ENCODE peak calls at places on chromosomes 16 and 17, in four cellular contexts. N, G, L and F are unnamed samples.

GRCh38 chr16:50761276-50761675 is 19.4 kb downstream of the CYLD start:
- DNase-seq in N (no peak), L (no peak), G (no peak), F (no peak)

GRCh38 chr17:53722407-53722806 is 100.3 kb upstream of the KIF2B start:
- DNase-seq in L (no peak), N (no peak), G (peak), F (no peak)

GRCh38 chr17:36481829-36482228 is 4.7 kb upstream of the ZNHIT3 start:
- DNase-seq in G (no peak), N (no peak), L (no peak), F (no peak)

GRCh38 chr16:23858496-23859062 is 22.8 kb downstream of the PRKCB start:
- DNase-seq in L (no peak), G (no peak), N (no peak), F (no peak)

GRCh38 chr16:84595052-84595481 is 22.8 kb downstream of the COTL1 start:
- DNase-seq in N (peak), L (no peak), G (no peak), F (no peak)

GRCh38 chr17:63555475-63556156 is 5.3 kb downstream of the DCAF7 start:
- DNase-seq in L (no peak), N (no peak), G (no peak), F (no peak)

GRCh38 chr17:17628388-17629008 is 37.0 kb upstream of the PEMT start:
- DNase-seq in L (no peak), G (no peak), N (peak), F (peak)

GRCh38 chr17:6936370-6937028 is 59.4 kb upstream of the ALOX12 start:
- DNase-seq in L (peak), N (peak), G (no peak), F (peak)

GRCh38 chr17:48636177-48637018 is 10.2 kb upstream of the HOXB9 start:
- DNase-seq in G (no peak), N (peak), L (peak), F (peak)

GRCh38 chr17:51909971-51910370 is 248.5 kb downstream of the CA10 start:
- DNase-seq in G (no peak), N (no peak), L (no peak), F (no peak)

GRCh38 chr16:11005611-11005975 is 61.2 kb downstream of the CLEC16A start:
- DNase-seq in G (no peak), L (no peak), N (no peak), F (no peak)

GRCh38 chr17:17073627-17074521 is 31.6 kb downstream of the MPRIP start:
- DNase-seq in G (peak), N (peak), L (no peak), F (no peak)

GRCh38 chr16:1914084-1914608 is 4.1 kb downstream of the HS3ST6 start:
- DNase-seq in G (no peak), N (peak), L (no peak), F (no peak)
- H3K27ac ChIP-seq in G (no peak), N (no peak), L (no peak), F (no peak)

DNA sequence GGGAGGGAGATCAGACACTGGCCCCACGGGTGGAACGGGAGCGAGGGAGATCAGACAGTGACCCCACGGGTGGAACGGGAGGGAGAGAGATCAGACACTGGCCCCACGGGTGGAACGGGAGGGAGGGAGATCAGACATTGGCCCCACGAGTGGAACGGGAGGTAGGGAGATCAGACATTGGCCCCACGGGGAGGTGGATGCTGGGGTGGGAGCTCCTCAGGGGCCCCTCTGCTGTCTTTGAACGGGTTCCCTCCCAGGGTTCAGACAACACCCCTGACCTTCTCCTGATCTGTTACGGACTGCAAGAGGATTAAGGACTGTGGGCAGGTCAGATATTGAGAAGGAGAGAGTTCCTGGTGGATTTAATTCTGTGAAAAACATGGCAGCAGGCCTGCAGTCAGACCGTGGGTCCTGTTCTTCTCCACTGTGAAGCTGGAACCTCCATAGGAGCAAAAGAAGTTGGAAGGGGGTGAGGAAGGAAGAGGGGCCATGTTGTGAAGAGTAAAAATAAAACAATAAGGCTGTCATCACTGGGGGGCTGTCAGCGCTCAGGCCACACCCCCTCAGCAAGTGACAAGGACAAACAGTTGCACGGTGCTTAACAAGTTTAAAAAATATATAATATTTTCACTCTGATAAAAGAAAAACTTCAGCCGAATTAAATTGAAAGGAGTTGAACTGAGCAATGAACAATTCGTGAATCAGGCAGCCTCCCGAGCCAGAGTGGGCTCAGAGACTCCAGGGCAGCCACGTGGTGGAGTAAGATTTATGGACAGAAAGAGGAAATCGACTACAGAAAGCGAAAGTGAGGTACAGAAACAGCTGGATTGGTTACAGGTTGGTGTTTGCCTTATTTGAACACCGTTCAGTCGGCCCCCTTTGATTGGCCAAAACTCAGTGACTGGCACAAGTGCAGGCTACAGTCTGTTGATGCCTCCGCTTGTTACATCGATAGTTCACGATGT is 348.7 kb upstream of the TNRC6C start:
- DNase-seq in L (no peak), G (no peak), N (peak), F (peak)
- H3K27ac ChIP-seq in L (no peak), G (no peak), N (no peak), F (peak)

DNA sequence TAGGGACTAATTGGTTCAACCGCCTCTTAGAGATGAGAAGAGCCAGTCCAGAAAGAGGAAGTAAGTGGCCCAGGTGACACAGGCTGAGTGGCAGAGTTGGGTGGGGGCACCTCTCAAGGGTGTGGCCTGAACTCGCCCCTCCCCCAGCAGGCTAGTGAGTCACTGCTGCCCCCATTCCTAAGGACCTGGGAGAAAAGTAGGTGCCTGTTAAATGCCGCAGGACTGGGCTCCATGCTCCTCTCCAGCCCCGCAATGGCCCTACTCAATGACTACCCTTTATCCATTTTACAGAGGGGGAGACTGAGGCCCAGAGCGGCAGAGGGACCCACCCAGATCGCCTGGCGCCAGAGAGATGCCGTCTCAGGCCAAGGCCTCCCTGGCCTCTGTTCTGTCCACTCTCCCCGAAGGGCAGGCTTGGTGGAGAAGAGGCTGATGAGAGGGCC is 8.1 kb downstream of the TMEM235 start:
- DNase-seq in L (no peak), N (no peak), G (no peak), F (no peak)
- H3K27ac ChIP-seq in L (no peak), N (no peak), G (no peak), F (no peak)

DNA sequence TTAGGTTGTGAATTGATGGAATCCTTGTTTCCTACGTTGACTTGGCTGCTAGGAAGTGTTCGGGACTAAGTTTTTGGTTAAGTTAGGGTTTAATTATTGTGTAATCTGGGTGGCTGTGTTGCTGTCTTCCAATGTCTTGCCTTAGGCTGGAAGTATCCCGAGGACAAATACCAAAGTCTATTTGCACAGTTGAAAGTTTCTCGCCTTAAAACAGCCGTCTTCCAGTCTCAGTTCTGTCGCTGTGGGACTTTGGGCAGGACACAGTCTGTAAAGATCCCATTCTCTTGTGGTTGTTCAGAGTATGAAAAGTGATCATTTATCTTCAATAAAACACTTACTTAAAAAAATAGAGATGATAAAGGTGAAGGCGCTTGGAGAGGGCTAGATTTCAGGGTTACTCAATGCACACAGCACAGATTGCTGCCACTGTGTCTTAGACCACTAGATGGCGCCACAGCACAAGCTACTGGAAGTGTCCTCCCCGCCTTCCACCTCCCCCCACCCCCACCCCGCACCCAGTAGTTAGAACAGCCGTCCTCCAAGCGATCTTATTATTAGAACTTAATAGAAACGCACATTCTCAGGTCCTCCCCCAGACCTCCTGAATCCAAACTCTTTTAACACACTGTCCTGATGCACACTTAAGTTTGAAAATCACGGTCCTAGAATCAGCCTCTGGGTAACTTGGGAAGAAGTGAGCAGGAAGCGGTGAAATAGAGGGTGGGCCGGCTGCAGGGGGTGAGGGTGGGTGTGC is 45.8 kb downstream of the AKAP1 start:
- DNase-seq in N (peak), G (peak), L (peak), F (peak)
- H3K27ac ChIP-seq in N (no peak), G (no peak), L (no peak), F (no peak)